ENCODE peak calls at places on chromosomes 5 and 9, in four cellular contexts. V is heart right ventricle, U is sigmoid colon, Z is HL-60. Y is an unnamed sample.

GRCh38 chr5:109049565-109049964 is 301.9 kb downstream of the FER start:
- DNase-seq in V (no peak), U (no peak), Z (no peak), Y (no peak)

GRCh38 chr5:10973316-10973715 is 212.3 kb upstream of the DAP start:
- DNase-seq in V (no peak), U (no peak), Z (no peak), Y (no peak)

GRCh38 chr5:20832204-20833080 is 844.4 kb upstream of the CDH18 start:
- DNase-seq in V (no peak), U (no peak), Z (no peak), Y (no peak)

GRCh38 chr5:135478938-135479337 is 26.8 kb upstream of the TIFAB start:
- DNase-seq in V (no peak), U (no peak), Z (no peak), Y (no peak)

GRCh38 chr9:134839441-134840125 is 41.0 kb upstream of the FCN2 start:
- DNase-seq in V (no peak), U (no peak), Z (no peak), Y (no peak)

GRCh38 chr9:38371495-38371894 is 21.0 kb upstream of the ALDH1B1 start:
- DNase-seq in V (no peak), U (no peak), Z (no peak), Y (peak; percentile 63)

GRCh38 chr5:132813599-132814440 is 718 bp downstream of the SOWAHA start:
- DNase-seq in V (no peak), U (peak; percentile 60), Z (no peak), Y (no peak)

GRCh38 chr5:155394727-155395126 is 381.2 kb downstream of the KIF4B start:
- DNase-seq in V (no peak), U (no peak), Z (no peak), Y (no peak)

GRCh38 chr5:139076117-139076516 is 122.1 kb downstream of the SIL1 start:
- DNase-seq in V (no peak), U (no peak), Z (no peak), Y (no peak)

GRCh38 chr5:176675676-176676360 is 28.5 kb downstream of the TSPAN17 start:
- DNase-seq in V (no peak), U (no peak), Z (no peak), Y (peak; percentile 46)

GRCh38 chr5:178249191-178249989 is 16.8 kb upstream of the PHYKPL start:
- DNase-seq in V (no peak), U (no peak), Z (no peak), Y (peak; percentile 59)

GRCh38 chr9:129281506-129282145 is 103.6 kb upstream of the IER5L start:
- DNase-seq in V (no peak), U (peak; percentile 58), Z (no peak), Y (no peak)

GRCh38 chr5:1652873-1653707 is 129.3 kb upstream of the LPCAT1 start:
- DNase-seq in V (no peak), U (no peak), Z (peak; percentile 11), Y (peak; percentile 42)

GRCh38 chr5:68000805-68001204 is 214.8 kb upstream of the PIK3R1 start:
- DNase-seq in V (no peak), U (no peak), Z (no peak), Y (no peak)

GRCh38 chr5:418681-419121 is 24.3 kb upstream of the EXOC3 start:
- DNase-seq in V (no peak), U (peak; percentile 62), Z (peak; percentile 82), Y (no peak)

GRCh38 chr5:176881021-176881749 is 18.0 kb downstream of the HK3 start:
- DNase-seq in V (no peak), U (no peak), Z (no peak), Y (no peak)

GRCh38 chr5:38831909-38832308 is 13.9 kb upstream of the OSMR start:
- DNase-seq in V (no peak), U (no peak), Z (no peak), Y (peak; percentile 58)
- TF ChIP-seq CTCF in V (peak; percentile 38), U (peak; percentile 54), Z (peak; percentile 23), Y (peak; percentile 73)

DNA sequence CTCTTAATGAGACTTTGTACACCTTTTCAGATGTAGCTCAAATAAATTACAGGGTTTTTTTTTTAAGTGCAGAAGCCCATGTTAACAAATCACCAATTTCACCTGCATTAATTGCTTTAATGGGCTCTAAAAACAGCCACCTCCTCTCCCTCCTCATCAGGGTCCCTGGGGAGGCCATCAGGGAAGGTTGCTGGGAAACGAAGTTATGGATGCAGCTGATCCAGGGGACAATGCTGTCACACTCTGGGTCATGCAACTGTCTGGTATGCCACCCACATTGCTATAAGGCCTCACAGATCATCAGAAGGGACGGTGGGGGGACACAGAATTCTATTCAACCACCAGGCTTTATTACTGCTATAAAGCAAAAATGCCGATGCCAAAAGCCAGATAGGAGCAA is 9.3 kb downstream of the WHRN start:
- DNase-seq in V (no peak), U (no peak), Z (no peak), Y (no peak)
- H3K27me3 ChIP-seq in V (peaks cover 34% of the 10 kb centered on the region), U (no peaks in the 10 kb centered on the region), Z (peaks cover 33% of the 10 kb centered on the region), Y (no peaks in the 10 kb centered on the region)

GRCh38 chr5:38582662-38583061 is 26.2 kb upstream of the LIFR start:
- DNase-seq in V (no peak), U (no peak), Z (no peak), Y (no peak)
- TF ChIP-seq CTCF in V (no peak), U (no peak), Z (no peak), Y (no peak)

DNA sequence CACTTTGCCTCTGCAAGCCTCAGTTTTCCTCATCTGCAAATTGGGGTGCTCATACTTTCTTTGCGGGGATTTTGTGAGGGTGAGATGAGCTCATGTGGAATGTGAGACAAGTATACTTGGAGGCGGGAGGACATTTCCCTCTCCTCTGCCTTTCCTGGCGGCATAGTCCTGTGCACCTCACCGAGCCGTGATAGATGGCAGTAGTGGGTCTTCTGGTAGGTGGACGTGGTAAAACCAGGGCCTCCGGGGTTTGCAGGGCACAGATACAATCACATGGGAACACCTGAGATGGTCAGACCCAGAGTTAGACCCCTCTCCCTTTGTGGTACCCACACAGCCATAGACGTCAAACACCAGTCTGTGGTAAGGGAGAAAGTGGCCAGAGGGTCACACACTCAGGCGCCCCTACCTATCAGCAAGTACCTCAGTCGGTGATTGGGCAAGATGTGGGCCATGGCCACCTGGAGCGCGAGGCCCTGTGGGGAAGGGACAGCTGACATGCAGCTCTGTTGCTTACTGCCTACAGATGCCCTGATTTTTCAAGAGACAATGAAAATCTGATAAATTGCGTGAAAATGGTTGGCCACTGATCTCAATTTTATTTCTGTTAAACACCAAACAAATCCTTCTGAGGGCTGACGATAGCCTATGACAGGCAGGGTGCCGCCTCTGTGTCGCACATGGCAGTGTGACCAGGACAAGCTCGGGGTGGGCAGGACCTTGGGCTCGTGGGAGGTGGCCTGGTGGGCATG is 9.9 kb downstream of the ERGIC1 start:
- DNase-seq in V (no peak), U (no peak), Z (no peak), Y (no peak)
- H3K27me3 ChIP-seq in V (no peaks in the 10 kb centered on the region), U (no peaks in the 10 kb centered on the region), Z (no peaks in the 10 kb centered on the region), Y (no peaks in the 10 kb centered on the region)

GRCh38 chr5:6269925-6270324 is 108.4 kb downstream of the MED10 start:
- DNase-seq in V (no peak), U (no peak), Z (no peak), Y (no peak)

GRCh38 chr5:6273090-6273735 is 105.1 kb downstream of the MED10 start:
- DNase-seq in V (no peak), U (no peak), Z (no peak), Y (no peak)

GRCh38 chr5:6280425-6281100 is 97.8 kb downstream of the MED10 start:
- DNase-seq in V (no peak), U (no peak), Z (no peak), Y (peak; percentile 90)

GRCh38 chr5:6279607-6280006 is 98.7 kb downstream of the MED10 start:
- DNase-seq in V (no peak), U (no peak), Z (no peak), Y (no peak)

GRCh38 chr5:6274846-6275543 is 103.4 kb downstream of the MED10 start:
- DNase-seq in V (no peak), U (no peak), Z (no peak), Y (no peak)
- TF ChIP-seq CTCF in V (no peak), U (no peak), Z (no peak), Y (peak; percentile 43)